ENCODE peak calls at places on chromosomes 2 and 18, in six cellular contexts. One of them, this sample, is unnamed.

GRCh38 chr2:192267484-192267883 is 72.8 kb upstream of the TMEFF2 start:
- DNase-seq in astrocyte: peak; percentile 83
- DNase-seq in naive thymus-derived CD4-positive, alpha-beta T cell: no peak
- DNase-seq in vagina: no peak
- DNase-seq in GM23338: no peak
- DNase-seq in K562: no peak
- DNase-seq in this sample: no peak

GRCh38 chr2:110679337-110679707 is 1.5 kb upstream of the BUB1 start:
- DNase-seq in astrocyte: peak; percentile 30
- DNase-seq in naive thymus-derived CD4-positive, alpha-beta T cell: no peak
- DNase-seq in vagina: no peak
- DNase-seq in GM23338: no peak
- DNase-seq in K562: peak; percentile 80
- DNase-seq in this sample: no peak

GRCh38 chr2:128732976-128733431 is 414.3 kb upstream of the HS6ST1 start:
- DNase-seq in naive thymus-derived CD4-positive, alpha-beta T cell: no peak
- DNase-seq in vagina: peak; percentile 90
- DNase-seq in K562: no peak
- DNase-seq in astrocyte: peak; percentile 75
- DNase-seq in GM23338: no peak
- DNase-seq in this sample: no peak

GRCh38 chr2:74876081-74876886 is 42.4 kb downstream of the HK2 start:
- DNase-seq in K562: peak; percentile 57
- DNase-seq in vagina: no peak
- DNase-seq in GM23338: peak; percentile 84
- DNase-seq in naive thymus-derived CD4-positive, alpha-beta T cell: peak; percentile 79
- DNase-seq in astrocyte: no peak
- DNase-seq in this sample: peak; percentile 11

GRCh38 chr2:203830294-203831055 is 37.1 kb upstream of the CTLA4 start:
- DNase-seq in naive thymus-derived CD4-positive, alpha-beta T cell: no peak
- DNase-seq in vagina: no peak
- DNase-seq in GM23338: no peak
- DNase-seq in astrocyte: no peak
- DNase-seq in K562: no peak
- DNase-seq in this sample: no peak

GRCh38 chr18:4762399-4762798 is 307.3 kb upstream of the DLGAP1 start:
- DNase-seq in K562: no peak
- DNase-seq in vagina: no peak
- DNase-seq in astrocyte: no peak
- DNase-seq in naive thymus-derived CD4-positive, alpha-beta T cell: no peak
- DNase-seq in GM23338: no peak
- DNase-seq in this sample: no peak

GRCh38 chr2:127811397-127811860 is 458 bp upstream of the WDR33 start:
- DNase-seq in astrocyte: peak; percentile 4
- DNase-seq in vagina: no peak
- DNase-seq in naive thymus-derived CD4-positive, alpha-beta T cell: no peak
- DNase-seq in GM23338: peak; percentile 49
- DNase-seq in K562: peak; percentile 36
- DNase-seq in this sample: no peak

GRCh38 chr2:191929288-191929687 is 82.4 kb upstream of the CAVIN2 start:
- DNase-seq in K562: no peak
- DNase-seq in naive thymus-derived CD4-positive, alpha-beta T cell: no peak
- DNase-seq in GM23338: no peak
- DNase-seq in vagina: no peak
- DNase-seq in astrocyte: no peak
- DNase-seq in this sample: no peak

GRCh38 chr2:65377556-65378307 is 54.7 kb downstream of the SPRED2 start:
- DNase-seq in vagina: no peak
- DNase-seq in astrocyte: peak; percentile 82
- DNase-seq in GM23338: peak; percentile 55
- DNase-seq in naive thymus-derived CD4-positive, alpha-beta T cell: no peak
- DNase-seq in K562: peak; percentile 53
- DNase-seq in this sample: no peak

GRCh38 chr2:238167761-238168160 is 9.0 kb downstream of the ERFE start:
- DNase-seq in astrocyte: no peak
- DNase-seq in vagina: no peak
- DNase-seq in naive thymus-derived CD4-positive, alpha-beta T cell: no peak
- DNase-seq in K562: peak; percentile 41
- DNase-seq in GM23338: no peak
- DNase-seq in this sample: no peak

GRCh38 chr2:69177063-69177771 is 164.2 kb downstream of the ANTXR1 start:
- DNase-seq in GM23338: peak; percentile 70
- DNase-seq in vagina: no peak
- DNase-seq in naive thymus-derived CD4-positive, alpha-beta T cell: no peak
- DNase-seq in astrocyte: peak; percentile 95
- DNase-seq in K562: peak; percentile 58
- DNase-seq in this sample: no peak

GRCh38 chr18:37457337-37457736 is 108.3 kb downstream of the CELF4 start:
- DNase-seq in GM23338: no peak
- DNase-seq in astrocyte: no peak
- DNase-seq in vagina: no peak
- DNase-seq in naive thymus-derived CD4-positive, alpha-beta T cell: no peak
- DNase-seq in K562: no peak
- DNase-seq in this sample: no peak

GRCh38 chr2:191056218-191056617 is 42.2 kb upstream of the STAT1 start:
- DNase-seq in naive thymus-derived CD4-positive, alpha-beta T cell: peak; percentile 29
- DNase-seq in K562: no peak
- DNase-seq in astrocyte: no peak
- DNase-seq in vagina: no peak
- DNase-seq in GM23338: no peak
- DNase-seq in this sample: no peak

GRCh38 chr2:173079968-173080860 is 4.6 kb downstream of the MAP3K20 start:
- DNase-seq in astrocyte: peak; percentile 97
- DNase-seq in naive thymus-derived CD4-positive, alpha-beta T cell: no peak
- DNase-seq in vagina: no peak
- DNase-seq in K562: no peak
- DNase-seq in GM23338: no peak
- DNase-seq in this sample: no peak

GRCh38 chr2:63050186-63050915 is at the start of gene OTX1:
- DNase-seq in GM23338: peak; percentile 90
- DNase-seq in K562: peak; percentile 91
- DNase-seq in astrocyte: no peak
- DNase-seq in vagina: no peak
- DNase-seq in naive thymus-derived CD4-positive, alpha-beta T cell: no peak
- DNase-seq in this sample: no peak

GRCh38 chr2:134259571-134259970 is 5.7 kb downstream of the MGAT5 start:
- DNase-seq in GM23338: no peak
- DNase-seq in astrocyte: no peak
- DNase-seq in naive thymus-derived CD4-positive, alpha-beta T cell: no peak
- DNase-seq in vagina: no peak
- DNase-seq in K562: no peak
- DNase-seq in this sample: no peak

GRCh38 chr2:193584522-193584938 is 1389.8 kb upstream of the TMEFF2 start:
- DNase-seq in GM23338: peak; percentile 65
- DNase-seq in astrocyte: peak; percentile 10
- DNase-seq in K562: peak; percentile 15
- DNase-seq in vagina: no peak
- DNase-seq in naive thymus-derived CD4-positive, alpha-beta T cell: no peak
- DNase-seq in this sample: peak; percentile 35

GRCh38 chr2:98800330-98801064 is 69.6 kb upstream of the MGAT4A start:
- DNase-seq in astrocyte: no peak
- DNase-seq in naive thymus-derived CD4-positive, alpha-beta T cell: no peak
- DNase-seq in K562: no peak
- DNase-seq in vagina: peak; percentile 80
- DNase-seq in GM23338: no peak
- DNase-seq in this sample: no peak

GRCh38 chr2:47782557-47783490 is at the start of gene MSH6:
- DNase-seq in astrocyte: peak; percentile 67
- DNase-seq in naive thymus-derived CD4-positive, alpha-beta T cell: peak; percentile 92
- DNase-seq in GM23338: peak; percentile 92
- DNase-seq in vagina: peak; percentile 91
- DNase-seq in K562: peak; percentile 92
- DNase-seq in this sample: peak; percentile 39
- H3K27ac ChIP-seq in astrocyte: peak within 1 kb of the TSS; percentile 88
- H3K27ac ChIP-seq in naive thymus-derived CD4-positive, alpha-beta T cell: peak within 1 kb of the TSS; percentile 94
- H3K27ac ChIP-seq in GM23338: peak within 1 kb of the TSS; percentile 99
- H3K27ac ChIP-seq in vagina: peak within 1 kb of the TSS; percentile 92
- H3K27ac ChIP-seq in K562: peak within 1 kb of the TSS; percentile 97
- H3K27ac ChIP-seq in this sample: no peak within 1 kb of the TSS

GRCh38 chr2:54954705-54955357 is 95.4 kb downstream of the RTN4 start:
- DNase-seq in naive thymus-derived CD4-positive, alpha-beta T cell: no peak
- DNase-seq in astrocyte: no peak
- DNase-seq in GM23338: no peak
- DNase-seq in K562: peak; percentile 56
- DNase-seq in vagina: no peak
- DNase-seq in this sample: no peak

GRCh38 chr2:54950811-54951210 is 99.4 kb downstream of the RTN4 start:
- DNase-seq in vagina: no peak
- DNase-seq in GM23338: no peak
- DNase-seq in astrocyte: no peak
- DNase-seq in K562: no peak
- DNase-seq in naive thymus-derived CD4-positive, alpha-beta T cell: no peak
- DNase-seq in this sample: no peak

GRCh38 chr2:54952978-54953456 is 97.2 kb downstream of the RTN4 start:
- DNase-seq in vagina: no peak
- DNase-seq in K562: no peak
- DNase-seq in astrocyte: no peak
- DNase-seq in naive thymus-derived CD4-positive, alpha-beta T cell: no peak
- DNase-seq in GM23338: no peak
- DNase-seq in this sample: no peak

GRCh38 chr2:54954158-54954557 is 96.1 kb downstream of the RTN4 start:
- DNase-seq in naive thymus-derived CD4-positive, alpha-beta T cell: no peak
- DNase-seq in K562: no peak
- DNase-seq in GM23338: no peak
- DNase-seq in astrocyte: no peak
- DNase-seq in vagina: no peak
- DNase-seq in this sample: no peak

GRCh38 chr2:54952425-54952824 is 97.8 kb downstream of the RTN4 start:
- DNase-seq in GM23338: no peak
- DNase-seq in K562: peak; percentile 81
- DNase-seq in astrocyte: no peak
- DNase-seq in vagina: no peak
- DNase-seq in naive thymus-derived CD4-positive, alpha-beta T cell: no peak
- DNase-seq in this sample: no peak
- H3K27ac ChIP-seq in GM23338: no peak overlapping the region
- H3K27ac ChIP-seq in K562: peak overlapping the region; percentile 47
- H3K27ac ChIP-seq in astrocyte: no peak overlapping the region
- H3K27ac ChIP-seq in vagina: no peak overlapping the region
- H3K27ac ChIP-seq in naive thymus-derived CD4-positive, alpha-beta T cell: no peak overlapping the region
- H3K27ac ChIP-seq in this sample: no peak overlapping the region

GRCh38 chr2:234206738-234207137 is 156.2 kb downstream of the SPP2 start:
- DNase-seq in vagina: no peak
- DNase-seq in astrocyte: no peak
- DNase-seq in K562: no peak
- DNase-seq in naive thymus-derived CD4-positive, alpha-beta T cell: no peak
- DNase-seq in GM23338: no peak
- DNase-seq in this sample: no peak

GRCh38 chr2:234198976-234199375 is 148.5 kb downstream of the SPP2 start:
- DNase-seq in astrocyte: peak; percentile 80
- DNase-seq in naive thymus-derived CD4-positive, alpha-beta T cell: no peak
- DNase-seq in vagina: no peak
- DNase-seq in GM23338: no peak
- DNase-seq in K562: no peak
- DNase-seq in this sample: no peak

GRCh38 chr2:234204480-234204879 is 154.0 kb downstream of the SPP2 start:
- DNase-seq in naive thymus-derived CD4-positive, alpha-beta T cell: no peak
- DNase-seq in GM23338: no peak
- DNase-seq in K562: no peak
- DNase-seq in vagina: no peak
- DNase-seq in astrocyte: peak; percentile 32
- DNase-seq in this sample: no peak

GRCh38 chr2:234202601-234203000 is 152.1 kb downstream of the SPP2 start:
- DNase-seq in naive thymus-derived CD4-positive, alpha-beta T cell: no peak
- DNase-seq in GM23338: no peak
- DNase-seq in K562: no peak
- DNase-seq in vagina: no peak
- DNase-seq in astrocyte: no peak
- DNase-seq in this sample: no peak

DNA sequence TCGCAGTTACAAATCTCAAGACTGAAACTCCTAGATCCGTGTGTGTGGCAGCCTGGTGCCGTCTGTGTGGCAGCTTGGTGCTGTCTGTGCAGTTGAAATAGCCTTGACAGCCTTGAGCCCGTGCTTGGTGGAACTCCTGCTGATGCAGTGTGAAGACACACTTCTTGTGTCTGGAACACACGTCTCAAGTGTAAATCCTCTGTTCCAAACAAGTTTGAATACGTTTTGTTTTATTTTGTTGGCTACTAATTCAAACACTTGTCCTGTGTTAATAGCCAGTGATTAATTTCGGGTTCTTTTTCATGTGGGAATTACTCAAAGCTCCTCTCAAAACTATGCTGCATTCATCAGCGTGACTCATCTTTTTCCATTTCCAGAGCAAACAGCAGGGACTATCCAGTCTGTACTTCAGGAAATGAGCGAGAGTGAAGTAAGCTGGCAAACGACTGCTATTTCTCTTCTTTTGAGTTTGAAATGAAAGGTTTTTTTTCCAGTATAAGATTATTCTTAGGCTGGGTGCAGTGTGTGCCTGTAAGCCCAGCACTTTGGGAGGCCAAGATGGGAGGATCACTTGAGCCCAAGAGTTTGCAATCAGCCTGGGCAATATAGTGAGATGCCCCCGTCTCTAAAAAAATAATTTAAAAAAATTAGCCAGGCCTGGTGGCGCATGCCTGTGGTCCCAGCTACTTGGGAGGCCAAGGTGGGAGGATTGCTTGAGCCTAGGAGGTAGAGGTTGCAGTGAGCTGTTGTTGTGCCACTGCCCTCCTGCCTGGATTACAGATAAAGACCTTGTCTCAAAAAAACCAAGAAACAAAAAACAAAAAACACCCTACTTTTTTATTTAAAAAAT is 152.9 kb downstream of the SPP2 start:
- DNase-seq in astrocyte: peak; percentile 99
- DNase-seq in vagina: no peak
- DNase-seq in GM23338: no peak
- DNase-seq in K562: no peak
- DNase-seq in naive thymus-derived CD4-positive, alpha-beta T cell: no peak
- DNase-seq in this sample: no peak
- H3K27ac ChIP-seq in astrocyte: peak overlapping the region; percentile 92
- H3K27ac ChIP-seq in vagina: peak overlapping the region; percentile 65
- H3K27ac ChIP-seq in GM23338: no peak overlapping the region
- H3K27ac ChIP-seq in K562: no peak overlapping the region
- H3K27ac ChIP-seq in naive thymus-derived CD4-positive, alpha-beta T cell: no peak overlapping the region
- H3K27ac ChIP-seq in this sample: no peak overlapping the region

GRCh38 chr18:76306685-76307292 is 188.3 kb downstream of the ZNF516 start:
- DNase-seq in GM23338: peak; percentile 66
- DNase-seq in naive thymus-derived CD4-positive, alpha-beta T cell: no peak
- DNase-seq in K562: peak; percentile 13
- DNase-seq in vagina: no peak
- DNase-seq in astrocyte: no peak
- DNase-seq in this sample: no peak

DNA sequence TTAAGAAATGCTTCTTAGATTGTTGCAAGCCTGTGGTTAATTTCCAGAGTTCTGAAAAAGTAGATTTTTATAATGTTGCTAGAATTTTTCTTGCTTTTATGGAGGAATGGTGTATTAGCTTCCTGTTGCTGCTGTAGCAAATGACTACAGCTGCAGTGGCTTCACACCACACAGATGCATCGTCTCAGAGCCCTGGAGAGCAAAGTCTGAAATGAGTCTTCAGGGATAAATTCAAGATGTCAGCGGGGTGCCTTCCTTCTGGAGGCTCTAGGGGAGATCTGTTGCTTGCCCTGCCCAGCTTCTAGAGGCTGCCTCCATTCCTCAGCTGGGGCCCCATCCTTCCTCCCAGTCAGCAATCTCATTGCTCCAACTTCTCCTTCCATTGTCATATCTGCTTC is 187.8 kb downstream of the ZNF516 start:
- DNase-seq in vagina: no peak
- DNase-seq in naive thymus-derived CD4-positive, alpha-beta T cell: no peak
- DNase-seq in GM23338: no peak
- DNase-seq in astrocyte: no peak
- DNase-seq in K562: no peak
- DNase-seq in this sample: no peak
- H3K27ac ChIP-seq in vagina: no peak overlapping the region
- H3K27ac ChIP-seq in naive thymus-derived CD4-positive, alpha-beta T cell: no peak overlapping the region
- H3K27ac ChIP-seq in GM23338: no peak overlapping the region
- H3K27ac ChIP-seq in astrocyte: no peak overlapping the region
- H3K27ac ChIP-seq in K562: no peak overlapping the region
- H3K27ac ChIP-seq in this sample: no peak overlapping the region

GRCh38 chr2:42908538-42909200 is 116.3 kb upstream of the HAAO start:
- DNase-seq in astrocyte: no peak
- DNase-seq in GM23338: no peak
- DNase-seq in K562: no peak
- DNase-seq in naive thymus-derived CD4-positive, alpha-beta T cell: no peak
- DNase-seq in vagina: no peak
- DNase-seq in this sample: no peak
- H3K27ac ChIP-seq in astrocyte: no peak overlapping the region
- H3K27ac ChIP-seq in GM23338: no peak overlapping the region
- H3K27ac ChIP-seq in K562: no peak overlapping the region
- H3K27ac ChIP-seq in naive thymus-derived CD4-positive, alpha-beta T cell: no peak overlapping the region
- H3K27ac ChIP-seq in vagina: peak overlapping the region; percentile 77
- H3K27ac ChIP-seq in this sample: no peak overlapping the region